ENCODE peak calls at places on chromosomes 5 and 9, in four cellular contexts. One of them, this sample, is unnamed.

GRCh38 chr5:173547579-173547978 is 68.9 kb downstream of the BOD1 start:
- DNase-seq in transverse colon: no peak
- DNase-seq in SK-N-SH: no peak
- DNase-seq in A549: no peak
- DNase-seq in this sample: no peak

GRCh38 chr9:112233769-112234168 is 58.7 kb upstream of the SUSD1 start:
- DNase-seq in transverse colon: no peak
- DNase-seq in SK-N-SH: no peak
- DNase-seq in A549: peak
- DNase-seq in this sample: no peak

GRCh38 chr9:13520069-13520468 is 240.6 kb upstream of the MPDZ start:
- DNase-seq in transverse colon: no peak
- DNase-seq in SK-N-SH: no peak
- DNase-seq in A549: no peak
- DNase-seq in this sample: no peak

GRCh38 chr5:177301503-177302165 is 1.9 kb downstream of the RAB24 start:
- DNase-seq in transverse colon: peak
- DNase-seq in SK-N-SH: no peak
- DNase-seq in A549: no peak
- DNase-seq in this sample: no peak

GRCh38 chr9:129888085-129888808 is 53.0 kb downstream of the USP20 start:
- DNase-seq in transverse colon: peak
- DNase-seq in SK-N-SH: no peak
- DNase-seq in A549: no peak
- DNase-seq in this sample: no peak

GRCh38 chr5:68375540-68375939 is 160.0 kb downstream of the PIK3R1 start:
- DNase-seq in transverse colon: no peak
- DNase-seq in SK-N-SH: no peak
- DNase-seq in A549: no peak
- DNase-seq in this sample: no peak

GRCh38 chr5:102718819-102719218 is 36.3 kb upstream of the PAM start:
- DNase-seq in transverse colon: no peak
- DNase-seq in SK-N-SH: no peak
- DNase-seq in A549: no peak
- DNase-seq in this sample: no peak

GRCh38 chr5:163190762-163191161 is 246.6 kb upstream of the CCNG1 start:
- DNase-seq in transverse colon: no peak
- DNase-seq in SK-N-SH: no peak
- DNase-seq in A549: no peak
- DNase-seq in this sample: no peak

GRCh38 chr9:99385215-99385614 is 163.1 kb downstream of the SEC61B start:
- DNase-seq in transverse colon: no peak
- DNase-seq in SK-N-SH: no peak
- DNase-seq in A549: no peak
- DNase-seq in this sample: no peak

GRCh38 chr9:134283111-134283515 is 43.1 kb upstream of the RXRA start:
- DNase-seq in transverse colon: peak
- DNase-seq in SK-N-SH: no peak
- DNase-seq in A549: no peak
- DNase-seq in this sample: no peak

GRCh38 chr9:121640076-121640475 is 11.4 kb upstream of the DAB2IP start:
- DNase-seq in transverse colon: peak
- DNase-seq in SK-N-SH: peak
- DNase-seq in A549: peak
- DNase-seq in this sample: no peak

GRCh38 chr9:115141612-115142011 is 23.7 kb upstream of the TNC start:
- DNase-seq in transverse colon: no peak
- DNase-seq in SK-N-SH: no peak
- DNase-seq in A549: no peak
- DNase-seq in this sample: no peak

GRCh38 chr5:101678494-101679193 is 617.4 kb downstream of the SLCO4C1 start:
- DNase-seq in transverse colon: peak
- DNase-seq in SK-N-SH: peak
- DNase-seq in A549: peak
- DNase-seq in this sample: no peak

GRCh38 chr5:174785120-174785680 is 60.8 kb downstream of the MSX2 start:
- DNase-seq in transverse colon: no peak
- DNase-seq in SK-N-SH: no peak
- DNase-seq in A549: no peak
- DNase-seq in this sample: no peak

GRCh38 chr5:171422495-171422894 is 3.0 kb downstream of the FGF18 start:
- DNase-seq in transverse colon: no peak
- DNase-seq in SK-N-SH: no peak
- DNase-seq in A549: no peak
- DNase-seq in this sample: no peak

GRCh38 chr5:67235399-67236110 is 39.0 kb upstream of the CD180 start:
- DNase-seq in transverse colon: no peak
- DNase-seq in SK-N-SH: no peak
- DNase-seq in A549: no peak
- DNase-seq in this sample: no peak

GRCh38 chr9:79357620-79358019 is 214.1 kb upstream of the TLE4 start:
- DNase-seq in transverse colon: peak
- DNase-seq in SK-N-SH: no peak
- DNase-seq in A549: no peak
- DNase-seq in this sample: no peak

GRCh38 chr9:94982211-94982610 is 255.7 kb downstream of the AOPEP start:
- DNase-seq in transverse colon: no peak
- DNase-seq in SK-N-SH: no peak
- DNase-seq in A549: no peak
- DNase-seq in this sample: no peak
- TF ChIP-seq EP300 in transverse colon: no peak
- TF ChIP-seq EP300 in SK-N-SH: no peak
- TF ChIP-seq EP300 in A549: no peak
- TF ChIP-seq EP300 in this sample: no peak

GRCh38 chr5:149221326-149221725 is 50.3 kb upstream of the AFAP1L1 start:
- DNase-seq in transverse colon: no peak
- DNase-seq in SK-N-SH: no peak
- DNase-seq in A549: no peak
- DNase-seq in this sample: no peak

GRCh38 chr5:149223081-149223848 is 48.4 kb upstream of the AFAP1L1 start:
- DNase-seq in transverse colon: no peak
- DNase-seq in SK-N-SH: no peak
- DNase-seq in A549: no peak
- DNase-seq in this sample: no peak

GRCh38 chr5:149221731-149222342 is 49.8 kb upstream of the AFAP1L1 start:
- DNase-seq in transverse colon: no peak
- DNase-seq in SK-N-SH: no peak
- DNase-seq in A549: no peak
- DNase-seq in this sample: no peak

GRCh38 chr5:149219584-149219983 is 52.1 kb upstream of the AFAP1L1 start:
- DNase-seq in transverse colon: no peak
- DNase-seq in SK-N-SH: no peak
- DNase-seq in A549: no peak
- DNase-seq in this sample: no peak

GRCh38 chr5:149220750-149221149 is 50.9 kb upstream of the AFAP1L1 start:
- DNase-seq in transverse colon: no peak
- DNase-seq in SK-N-SH: no peak
- DNase-seq in A549: no peak
- DNase-seq in this sample: no peak
- H3K4me3 ChIP-seq in transverse colon: no peak
- H3K4me3 ChIP-seq in SK-N-SH: no peak
- H3K4me3 ChIP-seq in A549: no peak
- H3K4me3 ChIP-seq in this sample: no peak

GRCh38 chr5:141223112-141223783 is at the start of gene PCDHB14:
- DNase-seq in transverse colon: no peak
- DNase-seq in SK-N-SH: peak
- DNase-seq in A549: peak
- DNase-seq in this sample: no peak
- TF ChIP-seq EP300 in transverse colon: no peak
- TF ChIP-seq EP300 in SK-N-SH: no peak
- TF ChIP-seq EP300 in A549: no peak
- TF ChIP-seq EP300 in this sample: no peak

GRCh38 chr9:95045751-95046150 is 271.8 kb downstream of the FANCC start:
- DNase-seq in transverse colon: no peak
- DNase-seq in SK-N-SH: no peak
- DNase-seq in A549: peak
- DNase-seq in this sample: no peak

GRCh38 chr9:95043826-95044225 is 273.7 kb downstream of the FANCC start:
- DNase-seq in transverse colon: no peak
- DNase-seq in SK-N-SH: no peak
- DNase-seq in A549: peak
- DNase-seq in this sample: no peak

GRCh38 chr9:95047452-95048224 is 269.9 kb downstream of the FANCC start:
- DNase-seq in transverse colon: no peak
- DNase-seq in SK-N-SH: no peak
- DNase-seq in A549: no peak
- DNase-seq in this sample: no peak

GRCh38 chr9:95048225-95049087 is 269.1 kb downstream of the FANCC start:
- DNase-seq in transverse colon: peak
- DNase-seq in SK-N-SH: peak
- DNase-seq in A549: peak
- DNase-seq in this sample: no peak

GRCh38 chr9:95044731-95045508 is 272.6 kb downstream of the FANCC start:
- DNase-seq in transverse colon: peak
- DNase-seq in SK-N-SH: no peak
- DNase-seq in A549: peak
- DNase-seq in this sample: no peak
- H3K4me3 ChIP-seq in transverse colon: no peak
- H3K4me3 ChIP-seq in SK-N-SH: no peak
- H3K4me3 ChIP-seq in A549: peak
- H3K4me3 ChIP-seq in this sample: peak

DNA sequence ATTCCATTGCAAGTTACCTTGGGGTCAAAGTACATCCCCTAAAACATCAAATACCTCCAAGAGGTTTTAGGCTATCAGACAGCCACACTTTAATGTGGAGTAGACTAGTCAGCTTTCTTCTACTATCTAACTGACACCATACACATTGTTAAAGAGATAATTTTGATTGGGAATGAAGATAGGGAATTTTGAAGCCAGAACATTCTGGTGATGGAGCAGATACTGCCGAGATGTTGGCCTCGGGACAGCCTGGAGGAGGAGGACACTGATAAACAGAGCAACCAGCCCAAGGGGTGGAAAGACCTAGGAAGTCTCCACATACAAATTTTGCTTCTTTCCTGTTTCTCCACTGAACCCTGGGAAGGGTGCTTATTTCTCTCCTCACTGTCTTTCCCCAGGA is 14.9 kb downstream of the TJP2 start:
- DNase-seq in transverse colon: no peak
- DNase-seq in SK-N-SH: no peak
- DNase-seq in A549: no peak
- DNase-seq in this sample: no peak
- TF ChIP-seq EP300 in transverse colon: no peak
- TF ChIP-seq EP300 in SK-N-SH: no peak
- TF ChIP-seq EP300 in A549: no peak
- TF ChIP-seq EP300 in this sample: no peak

GRCh38 chr5:150097152-150097551 is 10.8 kb upstream of the CSF1R start:
- DNase-seq in transverse colon: no peak
- DNase-seq in SK-N-SH: no peak
- DNase-seq in A549: no peak
- DNase-seq in this sample: no peak

GRCh38 chr5:150092159-150092787 is 5.9 kb upstream of the CSF1R start:
- DNase-seq in transverse colon: no peak
- DNase-seq in SK-N-SH: no peak
- DNase-seq in A549: no peak
- DNase-seq in this sample: no peak
- H3K4me3 ChIP-seq in transverse colon: no peak
- H3K4me3 ChIP-seq in SK-N-SH: no peak
- H3K4me3 ChIP-seq in A549: no peak
- H3K4me3 ChIP-seq in this sample: no peak

DNA sequence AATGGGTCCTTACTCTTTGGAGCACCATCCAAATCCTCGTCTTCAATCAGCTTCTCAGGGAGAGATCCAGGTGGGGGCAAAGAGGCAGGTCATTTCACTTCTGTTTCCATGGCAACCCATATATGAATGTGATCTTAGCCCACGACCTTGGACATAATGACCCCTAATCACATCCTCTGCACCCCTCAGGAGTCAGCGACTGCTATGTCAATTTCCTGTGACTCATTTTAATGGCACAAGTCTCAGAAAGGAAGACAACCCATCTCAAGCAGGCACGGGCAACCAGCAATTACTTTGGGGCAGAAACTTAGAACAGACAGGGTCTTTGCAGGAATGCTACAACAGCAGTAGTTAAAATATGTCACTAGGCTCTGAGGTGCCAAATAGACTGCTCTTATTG is 591.2 kb downstream of the TLR4 start:
- DNase-seq in transverse colon: no peak
- DNase-seq in SK-N-SH: no peak
- DNase-seq in A549: no peak
- DNase-seq in this sample: no peak
- TF ChIP-seq EP300 in transverse colon: no peak
- TF ChIP-seq EP300 in SK-N-SH: no peak
- TF ChIP-seq EP300 in A549: no peak
- TF ChIP-seq EP300 in this sample: no peak

GRCh38 chr5:90640484-90641059 is 82.0 kb downstream of the ADGRV1 start:
- DNase-seq in transverse colon: no peak
- DNase-seq in SK-N-SH: no peak
- DNase-seq in A549: no peak
- DNase-seq in this sample: no peak
- H3K4me3 ChIP-seq in transverse colon: no peak
- H3K4me3 ChIP-seq in SK-N-SH: no peak
- H3K4me3 ChIP-seq in A549: no peak
- H3K4me3 ChIP-seq in this sample: no peak

DNA sequence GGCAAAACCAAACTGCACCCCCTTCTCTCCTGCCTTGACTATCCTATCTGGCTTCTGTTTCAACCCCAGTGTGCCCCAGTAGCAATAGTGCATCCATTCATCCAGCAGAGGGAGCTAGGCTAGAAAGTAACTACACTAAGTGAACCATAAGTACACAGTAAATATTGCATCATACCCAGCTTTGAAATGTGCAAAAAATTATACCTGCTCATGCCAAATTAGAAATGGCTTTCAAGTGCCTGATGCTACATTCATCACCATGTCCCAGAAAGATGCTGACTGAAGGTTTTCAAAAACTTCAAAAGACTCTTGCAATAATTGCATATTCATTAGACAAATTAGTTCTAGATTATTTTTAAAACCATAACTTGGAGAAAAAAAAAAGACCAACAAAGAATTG is 153.5 kb downstream of the PRELID2 start:
- DNase-seq in transverse colon: peak
- DNase-seq in SK-N-SH: peak
- DNase-seq in A549: peak
- DNase-seq in this sample: no peak
- TF ChIP-seq EP300 in transverse colon: no peak
- TF ChIP-seq EP300 in SK-N-SH: no peak
- TF ChIP-seq EP300 in A549: no peak
- TF ChIP-seq EP300 in this sample: no peak

GRCh38 chr9:136726118-136726517 is 13.7 kb downstream of the DIPK1B start:
- DNase-seq in transverse colon: no peak
- DNase-seq in SK-N-SH: no peak
- DNase-seq in A549: no peak
- DNase-seq in this sample: no peak
- H3K4me3 ChIP-seq in transverse colon: no peak
- H3K4me3 ChIP-seq in SK-N-SH: peak
- H3K4me3 ChIP-seq in A549: peak
- H3K4me3 ChIP-seq in this sample: peak

This sample was measured in suprapubic skin.